ENCODE peak calls at places on chromosome 13, in five cellular contexts. L is body of pancreas, E is endothelial cell, Z is chondrocyte, J is pons. M is an unnamed sample.

GRCh38 chr13:38564751-38565150 is 122.1 kb upstream of the FREM2 start:
- DNase-seq in L (no peak), J (peak), E (no peak), Z (no peak), M (no peak)

GRCh38 chr13:28658539-28658795 is 463 bp upstream of the POMP start:
- DNase-seq in Z (no peak), L (no peak), J (no peak), E (no peak), M (no peak)

GRCh38 chr13:72541674-72542073 is 185.8 kb downstream of the MZT1 start:
- DNase-seq in L (no peak), E (no peak), Z (no peak), J (no peak), M (no peak)

GRCh38 chr13:98222081-98222554 is 45.0 kb upstream of the RNF113B start:
- DNase-seq in J (no peak), E (no peak), Z (no peak), L (peak), M (no peak)

GRCh38 chr13:29059837-29060236 is 239.7 kb downstream of the MTUS2 start:
- DNase-seq in J (no peak), L (peak), E (no peak), Z (no peak), M (no peak)

GRCh38 chr13:111177803-111178389 is 62.8 kb downstream of the ARHGEF7 start:
- DNase-seq in L (no peak), E (no peak), Z (no peak), J (peak), M (no peak)

GRCh38 chr13:62627226-62627625 is 1211.6 kb upstream of the PCDH20 start:
- DNase-seq in J (no peak), L (no peak), E (no peak), Z (no peak), M (no peak)

GRCh38 chr13:99608345-99608744 is 107.1 kb downstream of the TM9SF2 start:
- DNase-seq in L (no peak), Z (no peak), E (no peak), J (no peak), M (no peak)

GRCh38 chr13:83716121-83716520 is 166.2 kb downstream of the SLITRK1 start:
- DNase-seq in E (no peak), Z (no peak), L (no peak), J (no peak), M (no peak)

M was measured in adrenal gland.